ENCODE peak calls at places on chromosomes 13 and 19, in nine cellular contexts. One of them, this sample, is unnamed.
A peak's percentile ranks its signal among the peaks of the same experiment; 100 is the strongest.

GRCh38 chr19:55251296-55252081 is 7.3 kb downstream of the PPP6R1 start:
- DNase-seq in G401: no peak
- DNase-seq in fibroblast of the aortic adventitia: peak; percentile 27
- DNase-seq in mucosa of gallbladder: no peak
- DNase-seq in OCI-M1: no peak
- DNase-seq in MV-4-11: peak; percentile 59
- DNase-seq in NCI-H510A treated with DMSO at 0.1 percent for 48 hours: no peak
- DNase-seq in stimulated activated CD4-positive, alpha-beta T cell treated with anti-CD3 and anti-CD28 coated beads, Interleukin-15, amount 100 ng/mL, for 1 hour: no peak
- DNase-seq in stimulated activated naive CD4-positive, alpha-beta T cell: no peak
- DNase-seq in this sample: peak; percentile 37

GRCh38 chr13:44159633-44160279 is 213.9 kb upstream of the SERP2 start:
- DNase-seq in fibroblast of the aortic adventitia: peak; percentile 46
- DNase-seq in mucosa of gallbladder: no peak
- DNase-seq in G401: no peak
- DNase-seq in NCI-H510A treated with DMSO at 0.1 percent for 48 hours: no peak
- DNase-seq in stimulated activated naive CD4-positive, alpha-beta T cell: no peak
- DNase-seq in stimulated activated CD4-positive, alpha-beta T cell treated with anti-CD3 and anti-CD28 coated beads, Interleukin-15, amount 100 ng/mL, for 1 hour: no peak
- DNase-seq in OCI-M1: no peak
- DNase-seq in MV-4-11: no peak
- DNase-seq in this sample: no peak

GRCh38 chr19:46150606-46151005 is 2.6 kb downstream of the IGFL2 start:
- DNase-seq in stimulated activated naive CD4-positive, alpha-beta T cell: no peak
- DNase-seq in MV-4-11: no peak
- DNase-seq in fibroblast of the aortic adventitia: no peak
- DNase-seq in G401: no peak
- DNase-seq in mucosa of gallbladder: no peak
- DNase-seq in OCI-M1: no peak
- DNase-seq in NCI-H510A treated with DMSO at 0.1 percent for 48 hours: no peak
- DNase-seq in stimulated activated CD4-positive, alpha-beta T cell treated with anti-CD3 and anti-CD28 coated beads, Interleukin-15, amount 100 ng/mL, for 1 hour: no peak
- DNase-seq in this sample: no peak

GRCh38 chr13:111232191-111232590 is 88.3 kb upstream of the TEX29 start:
- DNase-seq in stimulated activated naive CD4-positive, alpha-beta T cell: no peak
- DNase-seq in stimulated activated CD4-positive, alpha-beta T cell treated with anti-CD3 and anti-CD28 coated beads, Interleukin-15, amount 100 ng/mL, for 1 hour: no peak
- DNase-seq in mucosa of gallbladder: no peak
- DNase-seq in fibroblast of the aortic adventitia: no peak
- DNase-seq in OCI-M1: no peak
- DNase-seq in NCI-H510A treated with DMSO at 0.1 percent for 48 hours: peak; percentile 69
- DNase-seq in MV-4-11: no peak
- DNase-seq in G401: no peak
- DNase-seq in this sample: no peak

GRCh38 chr19:39193785-39194184 is 3.0 kb upstream of the NCCRP1 start:
- DNase-seq in stimulated activated CD4-positive, alpha-beta T cell treated with anti-CD3 and anti-CD28 coated beads, Interleukin-15, amount 100 ng/mL, for 1 hour: no peak
- DNase-seq in mucosa of gallbladder: peak; percentile 39
- DNase-seq in stimulated activated naive CD4-positive, alpha-beta T cell: no peak
- DNase-seq in MV-4-11: no peak
- DNase-seq in fibroblast of the aortic adventitia: no peak
- DNase-seq in NCI-H510A treated with DMSO at 0.1 percent for 48 hours: no peak
- DNase-seq in OCI-M1: no peak
- DNase-seq in G401: no peak
- DNase-seq in this sample: no peak

GRCh38 chr13:93270769-93271753 is 44.5 kb downstream of the GPC6 start:
- DNase-seq in G401: no peak
- DNase-seq in mucosa of gallbladder: no peak
- DNase-seq in MV-4-11: peak; percentile 42
- DNase-seq in stimulated activated CD4-positive, alpha-beta T cell treated with anti-CD3 and anti-CD28 coated beads, Interleukin-15, amount 100 ng/mL, for 1 hour: no peak
- DNase-seq in fibroblast of the aortic adventitia: no peak
- DNase-seq in OCI-M1: peak; percentile 25
- DNase-seq in NCI-H510A treated with DMSO at 0.1 percent for 48 hours: no peak
- DNase-seq in stimulated activated naive CD4-positive, alpha-beta T cell: no peak
- DNase-seq in this sample: no peak

GRCh38 chr13:72504026-72504925 is 223.2 kb downstream of the MZT1 start:
- DNase-seq in MV-4-11: no peak
- DNase-seq in fibroblast of the aortic adventitia: no peak
- DNase-seq in OCI-M1: peak; percentile 5
- DNase-seq in mucosa of gallbladder: no peak
- DNase-seq in stimulated activated naive CD4-positive, alpha-beta T cell: no peak
- DNase-seq in stimulated activated CD4-positive, alpha-beta T cell treated with anti-CD3 and anti-CD28 coated beads, Interleukin-15, amount 100 ng/mL, for 1 hour: no peak
- DNase-seq in NCI-H510A treated with DMSO at 0.1 percent for 48 hours: no peak
- DNase-seq in G401: peak; percentile 59
- DNase-seq in this sample: no peak

GRCh38 chr13:103255587-103256301 is 189.5 kb upstream of the SLC10A2 start:
- DNase-seq in MV-4-11: no peak
- DNase-seq in fibroblast of the aortic adventitia: no peak
- DNase-seq in OCI-M1: peak; percentile 50
- DNase-seq in stimulated activated naive CD4-positive, alpha-beta T cell: no peak
- DNase-seq in mucosa of gallbladder: no peak
- DNase-seq in NCI-H510A treated with DMSO at 0.1 percent for 48 hours: no peak
- DNase-seq in G401: no peak
- DNase-seq in stimulated activated CD4-positive, alpha-beta T cell treated with anti-CD3 and anti-CD28 coated beads, Interleukin-15, amount 100 ng/mL, for 1 hour: no peak
- DNase-seq in this sample: no peak

GRCh38 chr13:77381059-77381458 is 54.2 kb upstream of the MYCBP2 start:
- DNase-seq in OCI-M1: no peak
- DNase-seq in stimulated activated naive CD4-positive, alpha-beta T cell: no peak
- DNase-seq in stimulated activated CD4-positive, alpha-beta T cell treated with anti-CD3 and anti-CD28 coated beads, Interleukin-15, amount 100 ng/mL, for 1 hour: no peak
- DNase-seq in mucosa of gallbladder: no peak
- DNase-seq in NCI-H510A treated with DMSO at 0.1 percent for 48 hours: no peak
- DNase-seq in G401: no peak
- DNase-seq in MV-4-11: no peak
- DNase-seq in fibroblast of the aortic adventitia: no peak
- DNase-seq in this sample: no peak

GRCh38 chr13:80217614-80218456 is 123.1 kb downstream of the SPRY2 start:
- DNase-seq in mucosa of gallbladder: no peak
- DNase-seq in G401: no peak
- DNase-seq in fibroblast of the aortic adventitia: peak; percentile 84
- DNase-seq in MV-4-11: no peak
- DNase-seq in NCI-H510A treated with DMSO at 0.1 percent for 48 hours: no peak
- DNase-seq in stimulated activated naive CD4-positive, alpha-beta T cell: no peak
- DNase-seq in stimulated activated CD4-positive, alpha-beta T cell treated with anti-CD3 and anti-CD28 coated beads, Interleukin-15, amount 100 ng/mL, for 1 hour: no peak
- DNase-seq in OCI-M1: peak; percentile 75
- DNase-seq in this sample: no peak

GRCh38 chr13:97498419-97498818 is 64.5 kb downstream of the RAP2A start:
- DNase-seq in OCI-M1: no peak
- DNase-seq in G401: no peak
- DNase-seq in NCI-H510A treated with DMSO at 0.1 percent for 48 hours: no peak
- DNase-seq in fibroblast of the aortic adventitia: no peak
- DNase-seq in stimulated activated CD4-positive, alpha-beta T cell treated with anti-CD3 and anti-CD28 coated beads, Interleukin-15, amount 100 ng/mL, for 1 hour: no peak
- DNase-seq in stimulated activated naive CD4-positive, alpha-beta T cell: no peak
- DNase-seq in MV-4-11: no peak
- DNase-seq in mucosa of gallbladder: no peak
- DNase-seq in this sample: no peak

GRCh38 chr19:9793051-9793591 is 24.6 kb upstream of the ZNF846 start:
- DNase-seq in G401: peak; percentile 46
- DNase-seq in fibroblast of the aortic adventitia: peak; percentile 41
- DNase-seq in stimulated activated CD4-positive, alpha-beta T cell treated with anti-CD3 and anti-CD28 coated beads, Interleukin-15, amount 100 ng/mL, for 1 hour: peak; percentile 46
- DNase-seq in stimulated activated naive CD4-positive, alpha-beta T cell: no peak
- DNase-seq in mucosa of gallbladder: peak; percentile 49
- DNase-seq in MV-4-11: no peak
- DNase-seq in OCI-M1: peak; percentile 75
- DNase-seq in NCI-H510A treated with DMSO at 0.1 percent for 48 hours: peak; percentile 37
- DNase-seq in this sample: peak; percentile 47

GRCh38 chr19:28218728-28219127 is 994.2 kb downstream of the UQCRFS1 start:
- DNase-seq in G401: no peak
- DNase-seq in NCI-H510A treated with DMSO at 0.1 percent for 48 hours: no peak
- DNase-seq in MV-4-11: no peak
- DNase-seq in stimulated activated CD4-positive, alpha-beta T cell treated with anti-CD3 and anti-CD28 coated beads, Interleukin-15, amount 100 ng/mL, for 1 hour: no peak
- DNase-seq in stimulated activated naive CD4-positive, alpha-beta T cell: no peak
- DNase-seq in mucosa of gallbladder: no peak
- DNase-seq in OCI-M1: no peak
- DNase-seq in fibroblast of the aortic adventitia: no peak
- DNase-seq in this sample: no peak

GRCh38 chr13:27140060-27140459 is 31.6 kb downstream of the USP12 start:
- DNase-seq in mucosa of gallbladder: no peak
- DNase-seq in OCI-M1: no peak
- DNase-seq in NCI-H510A treated with DMSO at 0.1 percent for 48 hours: no peak
- DNase-seq in MV-4-11: no peak
- DNase-seq in stimulated activated CD4-positive, alpha-beta T cell treated with anti-CD3 and anti-CD28 coated beads, Interleukin-15, amount 100 ng/mL, for 1 hour: no peak
- DNase-seq in G401: no peak
- DNase-seq in stimulated activated naive CD4-positive, alpha-beta T cell: no peak
- DNase-seq in fibroblast of the aortic adventitia: no peak
- DNase-seq in this sample: no peak

GRCh38 chr13:44764334-44764733 is 188.2 kb upstream of the TSC22D1 start:
- DNase-seq in NCI-H510A treated with DMSO at 0.1 percent for 48 hours: no peak
- DNase-seq in mucosa of gallbladder: peak; percentile 84
- DNase-seq in OCI-M1: peak; percentile 33
- DNase-seq in G401: no peak
- DNase-seq in stimulated activated naive CD4-positive, alpha-beta T cell: no peak
- DNase-seq in fibroblast of the aortic adventitia: no peak
- DNase-seq in MV-4-11: peak; percentile 4
- DNase-seq in stimulated activated CD4-positive, alpha-beta T cell treated with anti-CD3 and anti-CD28 coated beads, Interleukin-15, amount 100 ng/mL, for 1 hour: no peak
- DNase-seq in this sample: no peak

GRCh38 chr13:64471916-64472315 is 2758.2 kb downstream of the PCDH9 start:
- DNase-seq in OCI-M1: peak; percentile 85
- DNase-seq in NCI-H510A treated with DMSO at 0.1 percent for 48 hours: peak; percentile 2
- DNase-seq in fibroblast of the aortic adventitia: peak; percentile 81
- DNase-seq in stimulated activated naive CD4-positive, alpha-beta T cell: no peak
- DNase-seq in G401: peak; percentile 16
- DNase-seq in mucosa of gallbladder: no peak
- DNase-seq in MV-4-11: no peak
- DNase-seq in stimulated activated CD4-positive, alpha-beta T cell treated with anti-CD3 and anti-CD28 coated beads, Interleukin-15, amount 100 ng/mL, for 1 hour: no peak
- DNase-seq in this sample: no peak